ENCODE peak calls at places on chromosome 16, in nine cellular contexts. Q, N, M, F, Z, J, E, U and X are unnamed samples.

GRCh38 chr16:82081271-82081670 is 46.2 kb downstream of the HSD17B2 start:
- DNase-seq in Q (no peak), N (no peak), M (no peak), F (no peak), Z (no peak), J (no peak), E (no peak), U (no peak), X (no peak)

GRCh38 chr16:74740795-74741304 is 33.8 kb downstream of the FA2H start:
- DNase-seq in Q (no peak), N (peak; percentile 91), M (no peak), F (no peak), Z (peak; percentile 72), J (peak; percentile 68), E (no peak), U (no peak), X (no peak)

GRCh38 chr16:83433201-83433600 is 374.6 kb upstream of the HSBP1 start:
- DNase-seq in Q (no peak), N (no peak), M (no peak), F (no peak), Z (no peak), J (no peak), E (no peak), U (no peak), X (no peak)

GRCh38 chr16:81868057-81868748 is 89.1 kb downstream of the PLCG2 start:
- DNase-seq in Q (no peak), N (no peak), M (no peak), F (no peak), Z (no peak), J (no peak), E (no peak), U (no peak), X (no peak)

GRCh38 chr16:72467157-72467759 is 295.3 kb upstream of the PMFBP1 start:
- DNase-seq in Q (no peak), N (peak; percentile 80), M (peak; percentile 18), F (peak; percentile 81), Z (peak; percentile 8), J (no peak), E (no peak), U (no peak), X (peak; percentile 61)

GRCh38 chr16:58652741-58653140 is 23.1 kb upstream of the CNOT1 start:
- DNase-seq in Q (no peak), N (no peak), M (no peak), F (peak; percentile 95), Z (no peak), J (no peak), E (no peak), U (no peak), X (no peak)

GRCh38 chr16:69126221-69126620 is 6.2 kb downstream of the CHTF8 start:
- DNase-seq in Q (no peak), N (no peak), M (no peak), F (no peak), Z (no peak), J (no peak), E (no peak), U (no peak), X (no peak)

GRCh38 chr16:1812732-1813163 is 13.9 kb downstream of the HAGH start:
- DNase-seq in Q (peak; percentile 43), N (no peak), M (no peak), F (peak; percentile 78), Z (peak; percentile 29), J (no peak), E (peak; percentile 53), U (peak; percentile 39), X (peak; percentile 35)

GRCh38 chr16:68064791-68065365 is 20.3 kb upstream of the NFATC3 start:
- DNase-seq in Q (peak; percentile 75), N (peak; percentile 61), M (peak; percentile 67), F (peak; percentile 82), Z (peak; percentile 70), J (peak; percentile 45), E (peak; percentile 79), U (peak; percentile 54), X (peak; percentile 71)

GRCh38 chr16:25051446-25052160 is 36.4 kb upstream of the ARHGAP17 start:
- DNase-seq in Q (peak; percentile 11), N (no peak), M (no peak), F (no peak), Z (no peak), J (no peak), E (no peak), U (no peak), X (peak; percentile 34)

GRCh38 chr16:22926105-22926751 is 112.3 kb downstream of the HS3ST2 start:
- DNase-seq in Q (no peak), N (no peak), M (no peak), F (no peak), Z (no peak), J (no peak), E (no peak), U (no peak), X (no peak)

GRCh38 chr16:46918905-46919792 is 35.0 kb downstream of the GPT2 start:
- DNase-seq in Q (peak; percentile 29), N (no peak), M (peak; percentile 86), F (no peak), Z (no peak), J (no peak), E (peak; percentile 13), U (no peak), X (peak; percentile 87)

GRCh38 chr16:22161999-22162657 is at the start of gene SDR42E2:
- DNase-seq in Q (peak; percentile 39), N (no peak), M (peak; percentile 45), F (peak; percentile 89), Z (peak; percentile 69), J (no peak), E (peak; percentile 32), U (peak; percentile 35), X (no peak)

GRCh38 chr16:53821957-53822625 is 118.1 kb downstream of the FTO start:
- DNase-seq in Q (no peak), N (no peak), M (no peak), F (no peak), Z (peak; percentile 68), J (peak; percentile 15), E (no peak), U (no peak), X (no peak)

GRCh38 chr16:62050793-62051192 is 14.6 kb upstream of the CDH8 start:
- DNase-seq in Q (no peak), N (no peak), M (no peak), F (peak; percentile 31), Z (no peak), J (no peak), E (no peak), U (no peak), X (no peak)

GRCh38 chr16:56606071-56606687 is 2.2 kb upstream of the MT2A start:
- DNase-seq in Q (no peak), N (no peak), M (no peak), F (no peak), Z (peak; percentile 73), J (peak; percentile 73), E (no peak), U (no peak), X (no peak)

GRCh38 chr16:68342620-68343019 is 31.8 kb downstream of the PRMT7 start:
- DNase-seq in Q (no peak), N (no peak), M (no peak), F (peak; percentile 29), Z (no peak), J (no peak), E (no peak), U (no peak), X (no peak)

GRCh38 chr16:19809121-19809635 is 75.5 kb downstream of the GPRC5B start:
- DNase-seq in Q (no peak), N (no peak), M (no peak), F (no peak), Z (no peak), J (no peak), E (no peak), U (no peak), X (no peak)

GRCh38 chr16:55954906-55955305 is 79.7 kb upstream of the CES5A start:
- DNase-seq in Q (no peak), N (no peak), M (no peak), F (no peak), Z (no peak), J (no peak), E (no peak), U (no peak), X (no peak)

GRCh38 chr16:46922239-46922638 is 38.1 kb downstream of the GPT2 start:
- DNase-seq in Q (no peak), N (no peak), M (no peak), F (no peak), Z (no peak), J (no peak), E (no peak), U (no peak), X (no peak)

GRCh38 chr16:72480926-72481325 is 309.0 kb upstream of the PMFBP1 start:
- DNase-seq in Q (no peak), N (no peak), M (no peak), F (no peak), Z (no peak), J (no peak), E (no peak), U (no peak), X (no peak)

GRCh38 chr16:1630450-1631213 is 18.5 kb downstream of the CRAMP1 start:
- DNase-seq in Q (no peak), N (no peak), M (no peak), F (no peak), Z (no peak), J (no peak), E (no peak), U (no peak), X (no peak)

GRCh38 chr16:11621539-11621919 is 34.8 kb upstream of the LITAF start:
- DNase-seq in Q (no peak), N (no peak), M (no peak), F (no peak), Z (no peak), J (no peak), E (no peak), U (no peak), X (no peak)

GRCh38 chr16:28904363-28904762 is 20.7 kb downstream of the RABEP2 start:
- DNase-seq in Q (no peak), N (no peak), M (no peak), F (no peak), Z (no peak), J (no peak), E (no peak), U (no peak), X (no peak)

GRCh38 chr16:56830669-56831068 is 34.3 kb upstream of the SLC12A3 start:
- DNase-seq in Q (no peak), N (no peak), M (no peak), F (no peak), Z (no peak), J (no peak), E (no peak), U (no peak), X (no peak)

GRCh38 chr16:89002851-89003830 is 26.1 kb upstream of the CBFA2T3 start:
- DNase-seq in Q (no peak), N (no peak), M (no peak), F (no peak), Z (no peak), J (no peak), E (no peak), U (no peak), X (no peak)

GRCh38 chr16:57609541-57610401 is 18.7 kb upstream of the ADGRG1 start:
- DNase-seq in Q (peak; percentile 88), N (peak; percentile 75), M (peak; percentile 85), F (no peak), Z (no peak), J (no peak), E (peak; percentile 86), U (no peak), X (peak; percentile 96)

GRCh38 chr16:89093602-89094251 is at the start of gene ACSF3:
- DNase-seq in Q (peak; percentile 71), N (peak; percentile 27), M (peak; percentile 87), F (peak; percentile 60), Z (peak; percentile 69), J (peak; percentile 89), E (peak; percentile 88), U (peak; percentile 56), X (peak; percentile 84)

GRCh38 chr16:66189951-66190350 is 176.5 kb upstream of the CDH5 start:
- DNase-seq in Q (no peak), N (peak; percentile 38), M (no peak), F (no peak), Z (peak; percentile 77), J (no peak), E (no peak), U (no peak), X (no peak)